ENCODE peak calls at places on chromosomes 6 and 20, in seven cellular contexts. One of them, this sample, is unnamed.

GRCh38 chr6:134446901-134447300 is 129.0 kb upstream of the SGK1 start:
- DNase-seq in spleen: no peak
- DNase-seq in transverse colon: no peak
- DNase-seq in stomach: no peak
- DNase-seq in suprapubic skin: no peak
- DNase-seq in breast epithelium: no peak
- DNase-seq in sigmoid colon: no peak
- DNase-seq in this sample: no peak

GRCh38 chr6:20333870-20334269 is 67.8 kb upstream of the E2F3 start:
- DNase-seq in spleen: no peak
- DNase-seq in transverse colon: no peak
- DNase-seq in stomach: no peak
- DNase-seq in suprapubic skin: no peak
- DNase-seq in breast epithelium: no peak
- DNase-seq in sigmoid colon: no peak
- DNase-seq in this sample: no peak

GRCh38 chr6:24936641-24937317 is 1.0 kb upstream of the RIPOR2 start:
- DNase-seq in spleen: no peak
- DNase-seq in transverse colon: no peak
- DNase-seq in stomach: no peak
- DNase-seq in suprapubic skin: no peak
- DNase-seq in breast epithelium: no peak
- DNase-seq in sigmoid colon: no peak
- DNase-seq in this sample: no peak

GRCh38 chr6:160933256-160933655 is 58.3 kb upstream of the MAP3K4 start:
- DNase-seq in spleen: no peak
- DNase-seq in transverse colon: no peak
- DNase-seq in stomach: no peak
- DNase-seq in suprapubic skin: no peak
- DNase-seq in breast epithelium: no peak
- DNase-seq in sigmoid colon: no peak
- DNase-seq in this sample: no peak

GRCh38 chr20:62804632-62805364 is at the start of gene OGFR:
- DNase-seq in spleen: peak
- DNase-seq in transverse colon: peak
- DNase-seq in stomach: peak
- DNase-seq in suprapubic skin: no peak
- DNase-seq in breast epithelium: no peak
- DNase-seq in sigmoid colon: peak
- DNase-seq in this sample: no peak

GRCh38 chr6:161351855-161352254 is 78.0 kb upstream of the AGPAT4 start:
- DNase-seq in spleen: no peak
- DNase-seq in transverse colon: no peak
- DNase-seq in stomach: no peak
- DNase-seq in suprapubic skin: no peak
- DNase-seq in breast epithelium: no peak
- DNase-seq in sigmoid colon: no peak
- DNase-seq in this sample: no peak

GRCh38 chr20:46013826-46014516 is 5.3 kb downstream of the MMP9 start:
- DNase-seq in spleen: peak
- DNase-seq in transverse colon: peak
- DNase-seq in stomach: peak
- DNase-seq in suprapubic skin: no peak
- DNase-seq in breast epithelium: no peak
- DNase-seq in sigmoid colon: no peak
- DNase-seq in this sample: no peak

GRCh38 chr20:32582659-32583580 is 2.2 kb downstream of the NOL4L start:
- DNase-seq in spleen: peak
- DNase-seq in transverse colon: peak
- DNase-seq in stomach: no peak
- DNase-seq in suprapubic skin: no peak
- DNase-seq in breast epithelium: no peak
- DNase-seq in sigmoid colon: no peak
- DNase-seq in this sample: no peak

GRCh38 chr6:18536693-18537092 is 149.5 kb downstream of the RNF144B start:
- DNase-seq in spleen: no peak
- DNase-seq in transverse colon: no peak
- DNase-seq in stomach: no peak
- DNase-seq in suprapubic skin: no peak
- DNase-seq in breast epithelium: no peak
- DNase-seq in sigmoid colon: no peak
- DNase-seq in this sample: no peak

GRCh38 chr6:136961848-136962247 is 39.7 kb downstream of the SLC35D3 start:
- DNase-seq in spleen: no peak
- DNase-seq in transverse colon: no peak
- DNase-seq in stomach: no peak
- DNase-seq in suprapubic skin: no peak
- DNase-seq in breast epithelium: no peak
- DNase-seq in sigmoid colon: no peak
- DNase-seq in this sample: no peak

GRCh38 chr20:13256606-13257005 is 35.5 kb downstream of the ISM1 start:
- DNase-seq in spleen: no peak
- DNase-seq in transverse colon: no peak
- DNase-seq in stomach: no peak
- DNase-seq in suprapubic skin: no peak
- DNase-seq in breast epithelium: no peak
- DNase-seq in sigmoid colon: no peak
- DNase-seq in this sample: no peak

GRCh38 chr20:13249118-13249859 is 28.2 kb downstream of the ISM1 start:
- DNase-seq in spleen: no peak
- DNase-seq in transverse colon: no peak
- DNase-seq in stomach: no peak
- DNase-seq in suprapubic skin: no peak
- DNase-seq in breast epithelium: no peak
- DNase-seq in sigmoid colon: no peak
- DNase-seq in this sample: no peak

GRCh38 chr20:13255356-13255755 is 34.3 kb downstream of the ISM1 start:
- DNase-seq in spleen: no peak
- DNase-seq in transverse colon: no peak
- DNase-seq in stomach: no peak
- DNase-seq in suprapubic skin: no peak
- DNase-seq in breast epithelium: no peak
- DNase-seq in sigmoid colon: no peak
- DNase-seq in this sample: no peak

GRCh38 chr20:13250242-13250641 is 29.2 kb downstream of the ISM1 start:
- DNase-seq in spleen: no peak
- DNase-seq in transverse colon: no peak
- DNase-seq in stomach: no peak
- DNase-seq in suprapubic skin: no peak
- DNase-seq in breast epithelium: no peak
- DNase-seq in sigmoid colon: no peak
- DNase-seq in this sample: no peak

GRCh38 chr20:13251556-13251955 is 30.5 kb downstream of the ISM1 start:
- DNase-seq in spleen: no peak
- DNase-seq in transverse colon: no peak
- DNase-seq in stomach: no peak
- DNase-seq in suprapubic skin: no peak
- DNase-seq in breast epithelium: no peak
- DNase-seq in sigmoid colon: no peak
- DNase-seq in this sample: no peak
- TF ChIP-seq POLR2AphosphoS5 in spleen: no peak
- TF ChIP-seq POLR2AphosphoS5 in transverse colon: no peak
- TF ChIP-seq POLR2AphosphoS5 in stomach: no peak
- TF ChIP-seq POLR2AphosphoS5 in suprapubic skin: no peak
- TF ChIP-seq POLR2AphosphoS5 in breast epithelium: no peak
- TF ChIP-seq POLR2AphosphoS5 in sigmoid colon: no peak
- TF ChIP-seq POLR2AphosphoS5 in this sample: no peak

DNA sequence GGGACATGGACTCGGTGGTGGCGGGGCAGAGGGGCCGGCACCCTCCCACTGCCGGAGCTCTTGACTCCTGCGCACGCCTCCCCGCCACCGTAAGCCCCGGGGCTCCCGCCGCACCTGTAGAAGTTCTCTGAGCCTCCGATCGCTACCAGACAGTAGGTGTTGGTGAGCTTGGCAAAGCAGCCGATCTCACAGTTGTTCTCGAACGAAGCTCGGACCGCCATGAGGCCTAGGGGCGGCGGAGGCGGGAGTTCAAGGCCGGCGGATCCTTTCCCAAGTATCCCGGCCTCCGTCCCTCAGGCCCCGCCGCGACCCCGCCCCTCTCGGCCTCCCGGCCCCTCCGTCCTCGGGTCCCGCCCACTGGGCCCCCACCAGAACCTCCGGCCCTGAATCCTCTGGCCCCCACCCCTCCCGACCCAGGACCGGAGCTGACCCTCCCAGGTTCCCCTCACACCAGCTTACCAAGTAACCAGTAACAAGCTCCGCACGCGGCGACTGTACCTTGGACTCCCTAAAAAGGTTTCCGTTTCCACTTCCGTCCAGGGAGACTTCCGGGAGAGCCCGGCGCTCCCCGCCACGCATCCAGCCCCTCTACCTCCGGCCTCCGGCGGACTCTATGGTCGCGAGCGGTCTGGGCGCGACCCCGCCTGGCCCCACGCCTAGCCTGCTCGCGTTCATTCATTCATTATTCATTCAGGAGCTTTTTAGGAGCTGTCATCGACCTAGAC is at the start of gene EIF6:
- DNase-seq in spleen: peak
- DNase-seq in transverse colon: peak
- DNase-seq in stomach: peak
- DNase-seq in suprapubic skin: peak
- DNase-seq in breast epithelium: peak
- DNase-seq in sigmoid colon: peak
- DNase-seq in this sample: no peak
- TF ChIP-seq POLR2A in spleen: no peak
- TF ChIP-seq POLR2A in transverse colon: peak
- TF ChIP-seq POLR2A in stomach: no peak
- TF ChIP-seq POLR2A in suprapubic skin: no peak
- TF ChIP-seq POLR2A in breast epithelium: no peak
- TF ChIP-seq POLR2A in sigmoid colon: peak
- TF ChIP-seq POLR2A in this sample: no peak

GRCh38 chr6:93624408-93624807 is 205.0 kb upstream of the EPHA7 start:
- DNase-seq in spleen: no peak
- DNase-seq in transverse colon: no peak
- DNase-seq in stomach: no peak
- DNase-seq in suprapubic skin: no peak
- DNase-seq in breast epithelium: no peak
- DNase-seq in sigmoid colon: no peak
- DNase-seq in this sample: no peak

GRCh38 chr6:93621400-93621799 is 202.0 kb upstream of the EPHA7 start:
- DNase-seq in spleen: no peak
- DNase-seq in transverse colon: no peak
- DNase-seq in stomach: no peak
- DNase-seq in suprapubic skin: no peak
- DNase-seq in breast epithelium: no peak
- DNase-seq in sigmoid colon: no peak
- DNase-seq in this sample: no peak
- TF ChIP-seq CTCF in spleen: no peak
- TF ChIP-seq CTCF in transverse colon: no peak
- TF ChIP-seq CTCF in stomach: no peak
- TF ChIP-seq CTCF in suprapubic skin: no peak
- TF ChIP-seq CTCF in breast epithelium: no peak
- TF ChIP-seq CTCF in sigmoid colon: no peak
- TF ChIP-seq CTCF in this sample: no peak

DNA sequence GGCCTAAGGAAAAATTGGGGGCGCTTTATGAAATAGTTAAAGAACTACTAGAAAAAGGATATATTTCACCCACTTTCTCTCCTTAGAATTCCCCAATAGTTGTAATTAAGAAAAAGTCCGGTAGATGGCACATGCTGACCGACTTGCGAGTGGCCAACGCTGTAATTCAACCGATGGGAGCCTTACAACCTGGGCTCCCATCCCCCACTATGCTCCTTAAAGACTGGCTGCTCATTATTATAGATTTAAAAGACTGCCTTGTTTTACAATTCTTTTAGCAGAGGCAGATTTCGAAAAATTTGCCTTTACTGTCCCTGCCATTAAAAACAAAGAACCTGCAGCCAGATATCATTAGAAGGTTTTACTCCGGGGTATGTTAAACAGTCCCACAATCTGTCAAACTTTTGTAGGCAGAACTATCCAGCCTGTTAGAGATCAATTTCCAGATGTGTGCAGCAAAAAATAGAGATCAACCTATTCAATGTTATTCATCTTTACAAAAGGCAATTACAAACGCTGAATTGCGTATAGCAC is 58.5 kb upstream of the PRSS16 start:
- DNase-seq in spleen: no peak
- DNase-seq in transverse colon: peak
- DNase-seq in stomach: peak
- DNase-seq in suprapubic skin: no peak
- DNase-seq in breast epithelium: no peak
- DNase-seq in sigmoid colon: peak
- DNase-seq in this sample: no peak
- TF ChIP-seq POLR2AphosphoS5 in spleen: no peak
- TF ChIP-seq POLR2AphosphoS5 in transverse colon: no peak
- TF ChIP-seq POLR2AphosphoS5 in stomach: peak
- TF ChIP-seq POLR2AphosphoS5 in suprapubic skin: no peak
- TF ChIP-seq POLR2AphosphoS5 in breast epithelium: no peak
- TF ChIP-seq POLR2AphosphoS5 in sigmoid colon: no peak
- TF ChIP-seq POLR2AphosphoS5 in this sample: peak

This sample was measured in vagina.